ENCODE peak calls at places on chromosomes 5 and 9, in eight cellular contexts. J is cardiac septum; L is heart right ventricle; C is MCF 10A; P is AG09309; O is CD8-positive, alpha-beta T cell; Q is heart left ventricle; T is HT-29. S is an unnamed sample.

GRCh38 chr9:35177520-35177919 is 15.7 kb downstream of the UNC13B start:
- DNase-seq in Q (no peak), L (no peak), C (no peak), T (no peak), J (no peak), O (no peak), P (no peak), S (no peak)

GRCh38 chr5:9288234-9288633 is 257.6 kb downstream of the SEMA5A start:
- DNase-seq in O (no peak), T (no peak), J (no peak), Q (peak), L (peak), P (no peak), C (no peak), S (no peak)

GRCh38 chr9:114235113-114235589 is 79.8 kb downstream of the COL27A1 start:
- DNase-seq in O (no peak), C (no peak), P (no peak), T (no peak), Q (no peak), L (no peak), J (no peak), S (no peak)

GRCh38 chr5:113147088-113147487 is 170.5 kb downstream of the DCP2 start:
- DNase-seq in J (no peak), C (peak), P (peak), Q (no peak), O (no peak), T (no peak), L (no peak), S (no peak)

GRCh38 chr5:86546582-86546981 is 71.2 kb upstream of the COX7C start:
- DNase-seq in T (peak), O (no peak), Q (no peak), J (no peak), P (no peak), C (peak), L (no peak), S (no peak)

GRCh38 chr5:98248949-98249348 is 524.5 kb upstream of the RGMB start:
- DNase-seq in T (no peak), L (no peak), O (no peak), C (peak), P (peak), Q (no peak), J (no peak), S (no peak)

GRCh38 chr5:93452255-93452654 is 128.8 kb downstream of the NR2F1-AS1 start:
- DNase-seq in L (no peak), O (no peak), C (no peak), P (no peak), T (no peak), Q (no peak), J (no peak), S (no peak)

GRCh38 chr5:168670881-168671575 is 91.9 kb upstream of the PANK3 start:
- DNase-seq in Q (no peak), L (no peak), J (no peak), T (no peak), P (no peak), C (no peak), O (no peak), S (no peak)

GRCh38 chr9:107778666-107779065 is 289.1 kb upstream of the KLF4 start:
- DNase-seq in Q (no peak), C (no peak), P (no peak), O (no peak), T (no peak), J (no peak), L (no peak), S (no peak)

GRCh38 chr9:108933231-108933630 is 693 bp downstream of the ELP1 start:
- DNase-seq in T (peak), Q (no peak), L (no peak), P (no peak), J (no peak), C (peak), O (no peak), S (peak)

GRCh38 chr9:112863214-112863613 is 27.5 kb downstream of the SLC46A2 start:
- DNase-seq in C (no peak), T (no peak), J (peak), L (peak), O (no peak), Q (peak), P (no peak), S (no peak)

GRCh38 chr9:86944974-86945867 is 2.1 kb downstream of the GAS1 start:
- DNase-seq in J (no peak), L (no peak), T (no peak), C (peak), P (no peak), Q (peak), O (no peak), S (no peak)

GRCh38 chr9:106947501-106947900 is 84.5 kb downstream of the ZNF462 start:
- DNase-seq in C (no peak), J (no peak), O (no peak), T (no peak), P (no peak), L (no peak), Q (no peak), S (no peak)

GRCh38 chr9:14215614-14216013 is 98.3 kb downstream of the NFIB start:
- DNase-seq in C (peak), P (no peak), Q (no peak), J (no peak), T (no peak), O (no peak), L (no peak), S (no peak)

GRCh38 chr5:9869616-9870288 is 239.6 kb upstream of the TAS2R1 start:
- DNase-seq in L (no peak), T (no peak), P (peak), O (no peak), J (no peak), Q (no peak), C (peak), S (no peak)

GRCh38 chr5:122942164-122942914 is 94.2 kb downstream of the PPIC start:
- DNase-seq in C (no peak), L (no peak), T (no peak), O (no peak), Q (no peak), P (no peak), J (no peak), S (no peak)

GRCh38 chr5:130541617-130542221 is 623.3 kb downstream of the HINT1 start:
- DNase-seq in T (peak), L (no peak), Q (no peak), P (no peak), C (peak), O (no peak), J (no peak), S (no peak)

GRCh38 chr5:54909911-54910870 is 75.2 kb downstream of the ESM1 start:
- DNase-seq in L (no peak), P (peak), T (no peak), C (peak), Q (no peak), O (no peak), J (no peak), S (no peak)

GRCh38 chr9:81687521-81688261 is 1.7 kb downstream of the TLE1 start:
- DNase-seq in T (peak), Q (peak), L (peak), J (no peak), O (no peak), P (no peak), C (peak), S (no peak)

GRCh38 chr9:35333551-35333950 is 156.4 kb upstream of the RUSC2 start:
- DNase-seq in L (no peak), O (no peak), P (no peak), C (no peak), T (no peak), J (no peak), Q (no peak), S (no peak)

GRCh38 chr9:89863837-89864236 is 259.0 kb downstream of the GADD45G start:
- DNase-seq in T (no peak), L (no peak), P (no peak), Q (no peak), C (no peak), J (peak), O (no peak), S (no peak)

GRCh38 chr9:31290731-31291130 is 1093.7 kb upstream of the ACO1 start:
- DNase-seq in O (no peak), C (no peak), Q (no peak), J (no peak), P (no peak), T (no peak), L (no peak), S (no peak)

GRCh38 chr5:128775537-128775936 is 189.8 kb upstream of the SLC27A6 start:
- DNase-seq in C (no peak), Q (no peak), O (no peak), L (no peak), P (no peak), J (no peak), T (no peak), S (no peak)

GRCh38 chr9:69425402-69425801 is 100.4 kb downstream of the ENTREP1 start:
- DNase-seq in P (no peak), Q (no peak), O (no peak), T (no peak), J (no peak), L (no peak), C (no peak), S (no peak)

GRCh38 chr5:118441034-118441433 is 547.3 kb downstream of the DTWD2 start:
- DNase-seq in Q (no peak), P (no peak), L (no peak), C (no peak), T (no peak), J (no peak), O (no peak), S (no peak)

GRCh38 chr5:60312098-60312497 is 387.9 kb downstream of the DEPDC1B start:
- DNase-seq in L (no peak), J (no peak), Q (no peak), C (no peak), P (no peak), T (no peak), O (no peak), S (no peak)

GRCh38 chr5:179812135-179812825 is 5.6 kb upstream of the MGAT4B start:
- DNase-seq in J (no peak), O (no peak), L (peak), C (no peak), Q (no peak), P (no peak), T (no peak), S (no peak)

S was measured in CD4-positive, alpha-beta memory T cell.